ENCODE peak calls at places on chromosomes 11 and 22, in four cellular contexts. A, U, Z and R are unnamed samples.

GRCh38 chr11:122423283-122423682 is 232.2 kb upstream of the UBASH3B start:
- DNase-seq in A (no peak), U (no peak), Z (no peak), R (no peak)

GRCh38 chr11:46238078-46238966 is 39.1 kb upstream of the CREB3L1 start:
- DNase-seq in A (peak; percentile 64), U (peak; percentile 80), Z (peak; percentile 63), R (peak; percentile 71)

GRCh38 chr22:26852176-26852575 is 194.8 kb downstream of the MIAT start:
- DNase-seq in A (peak; percentile 76), U (peak; percentile 91), Z (no peak), R (peak; percentile 75)

GRCh38 chr11:2393111-2393868 is 7.3 kb upstream of the TSSC4 start:
- DNase-seq in A (no peak), U (no peak), Z (no peak), R (no peak)

GRCh38 chr11:117816151-117816741 is 8.3 kb downstream of the FXYD2 start:
- DNase-seq in A (peak; percentile 70), U (no peak), Z (peak; percentile 30), R (peak; percentile 95)

GRCh38 chr22:23874871-23875270 is 17.2 kb downstream of the SLC2A11 start:
- DNase-seq in A (no peak), U (no peak), Z (no peak), R (no peak)

GRCh38 chr11:72354356-72355115 is 79.8 kb downstream of the CLPB start:
- DNase-seq in A (peak; percentile 59), U (no peak), Z (peak; percentile 31), R (peak; percentile 90)

GRCh38 chr11:133939558-133939957 is 17.2 kb downstream of the IGSF9B start:
- DNase-seq in A (no peak), U (no peak), Z (no peak), R (no peak)

GRCh38 chr11:57496109-57496820 is 19.2 kb downstream of the SLC43A1 start:
- DNase-seq in A (no peak), U (no peak), Z (no peak), R (no peak)

GRCh38 chr11:26930518-26931247 is 63.2 kb upstream of the FIBIN start:
- DNase-seq in A (no peak), U (no peak), Z (peak; percentile 54), R (no peak)

GRCh38 chr11:93704237-93704636 is 37.1 kb downstream of the TAF1D start:
- DNase-seq in A (no peak), U (no peak), Z (no peak), R (peak; percentile 39)

GRCh38 chr22:44638966-44639739 is 62.9 kb upstream of the PRR5 start:
- DNase-seq in A (no peak), U (no peak), Z (no peak), R (no peak)

GRCh38 chr22:45893516-45893915 is 83.4 kb downstream of the WNT7B start:
- DNase-seq in A (no peak), U (no peak), Z (peak; percentile 72), R (no peak)

GRCh38 chr11:27571151-27571840 is 64.7 kb upstream of the LIN7C start:
- DNase-seq in A (no peak), U (no peak), Z (peak; percentile 90), R (peak; percentile 10)

GRCh38 chr22:27866136-27867091 is 52.6 kb downstream of the PITPNB start:
- DNase-seq in A (no peak), U (no peak), Z (peak; percentile 99), R (no peak)

GRCh38 chr22:38569181-38569971 is 607 bp downstream of the DMC1 start:
- DNase-seq in A (no peak), U (peak; percentile 80), Z (no peak), R (no peak)

GRCh38 chr11:26021026-26021425 is 310.9 kb upstream of the ANO3 start:
- DNase-seq in A (no peak), U (no peak), Z (no peak), R (peak; percentile 5)

GRCh38 chr11:11532574-11532973 is 89.2 kb downstream of the GALNT18 start:
- DNase-seq in A (no peak), U (no peak), Z (peak; percentile 22), R (no peak)

GRCh38 chr11:67434395-67434881 is 3.0 kb downstream of the PTPRCAP start:
- DNase-seq in A (no peak), U (no peak), Z (no peak), R (no peak)

GRCh38 chr11:116582621-116583020 is 190.2 kb downstream of the BUD13 start:
- DNase-seq in A (no peak), U (no peak), Z (no peak), R (no peak)

GRCh38 chr22:24412274-24412673 is 15.1 kb upstream of the ADORA2A start:
- DNase-seq in A (no peak), U (no peak), Z (no peak), R (no peak)

GRCh38 chr11:12798609-12799011 is 124.4 kb downstream of the TEAD1 start:
- DNase-seq in A (no peak), U (no peak), Z (no peak), R (peak; percentile 40)

GRCh38 chr22:25077056-25077455 is 122.6 kb upstream of the CRYBB3 start:
- DNase-seq in A (no peak), U (no peak), Z (no peak), R (no peak)

GRCh38 chr11:103586756-103587155 is 449.7 kb upstream of the DDI1 start:
- DNase-seq in A (no peak), U (no peak), Z (peak; percentile 58), R (no peak)

GRCh38 chr22:44755956-44756361 is 3.6 kb downstream of the ARHGAP8 start:
- DNase-seq in A (peak; percentile 57), U (no peak), Z (no peak), R (peak; percentile 79)

GRCh38 chr11:63635762-63636465 is 21.7 kb upstream of the PLAAT3 start:
- DNase-seq in A (peak; percentile 67), U (peak; percentile 85), Z (peak; percentile 63), R (peak; percentile 88)

GRCh38 chr11:94885133-94885532 is 88.2 kb downstream of the CWC15 start:
- DNase-seq in A (no peak), U (no peak), Z (no peak), R (no peak)

GRCh38 chr11:2590131-2590950 is 109.5 kb downstream of the KCNQ1OT1 start:
- DNase-seq in A (no peak), U (no peak), Z (no peak), R (no peak)

GRCh38 chr22:25360411-25360810 is 141.0 kb downstream of the CRYBB2 start:
- DNase-seq in A (no peak), U (no peak), Z (no peak), R (no peak)

GRCh38 chr11:122668562-122669090 is 13.1 kb downstream of the UBASH3B start:
- DNase-seq in A (no peak), U (no peak), Z (peak; percentile 98), R (no peak)

GRCh38 chr11:75851203-75851602 is 36.2 kb downstream of the UVRAG start:
- DNase-seq in A (no peak), U (no peak), Z (no peak), R (no peak)

GRCh38 chr11:7576671-7577225 is 62.9 kb downstream of the PPFIBP2 start:
- DNase-seq in A (no peak), U (no peak), Z (peak; percentile 47), R (peak; percentile 50)

GRCh38 chr11:103652013-103652412 is 384.4 kb upstream of the DDI1 start:
- DNase-seq in A (no peak), U (no peak), Z (peak; percentile 20), R (no peak)

GRCh38 chr11:74462009-74462408 is 5.3 kb downstream of the KCNE3 start:
- DNase-seq in A (no peak), U (no peak), Z (no peak), R (peak; percentile 59)

GRCh38 chr11:74460481-74461154 is 6.7 kb downstream of the KCNE3 start:
- DNase-seq in A (no peak), U (no peak), Z (peak; percentile 51), R (no peak)

GRCh38 chr11:74463216-74463615 is 4.1 kb downstream of the KCNE3 start:
- DNase-seq in A (no peak), U (no peak), Z (no peak), R (no peak)

GRCh38 chr11:74464746-74465145 is 2.6 kb downstream of the KCNE3 start:
- DNase-seq in A (peak; percentile 10), U (no peak), Z (no peak), R (no peak)

GRCh38 chr11:74462631-74463030 is 4.7 kb downstream of the KCNE3 start:
- DNase-seq in A (no peak), U (no peak), Z (no peak), R (no peak)
- H3K56ac ChIP-seq in A (no peak overlapping the region), U (no peak overlapping the region), Z (no peak overlapping the region), R (no peak overlapping the region)

DNA sequence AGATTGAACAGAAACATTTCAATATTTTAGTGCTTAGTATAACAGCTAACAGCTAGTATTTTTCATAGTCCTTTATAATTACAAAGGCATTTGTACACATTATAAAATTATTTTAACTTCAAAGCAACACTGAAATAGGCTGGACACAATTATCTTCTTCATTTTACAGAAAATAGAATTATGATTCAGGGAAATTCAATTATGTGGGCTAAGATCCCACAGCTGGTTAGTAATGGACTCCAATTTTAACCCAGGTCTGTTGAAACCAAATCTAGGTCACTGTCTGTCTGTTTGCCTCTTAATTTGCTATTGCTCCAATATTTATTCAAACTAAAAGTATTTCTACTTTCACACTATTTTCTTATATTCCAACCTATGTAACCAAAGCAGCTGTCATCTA is 154.1 kb upstream of the CTSC start:
- DNase-seq in A (no peak), U (no peak), Z (no peak), R (no peak)
- H3K56ac ChIP-seq in A (no peak overlapping the region), U (no peak overlapping the region), Z (no peak overlapping the region), R (no peak overlapping the region)

DNA sequence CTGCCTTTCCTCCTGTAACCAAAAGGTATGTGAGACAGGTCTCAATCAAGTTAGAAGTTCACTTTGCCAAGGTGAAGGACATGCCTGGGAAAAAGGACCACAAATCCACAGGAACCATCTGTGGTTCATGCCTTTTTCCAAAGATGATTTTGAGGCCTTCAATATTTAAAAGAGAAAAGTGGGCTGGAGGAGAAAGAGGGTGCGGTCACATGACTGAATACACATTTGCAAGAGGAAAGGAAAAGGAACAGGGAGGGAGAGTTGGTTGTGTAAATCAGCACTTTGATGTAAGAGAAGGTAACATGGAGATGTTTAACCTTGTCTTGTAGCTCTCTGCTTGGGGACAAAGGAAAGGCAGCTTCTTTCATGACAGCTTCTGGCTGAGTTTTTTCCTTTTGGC is 21.2 kb downstream of the MOV10L1 start:
- DNase-seq in A (no peak), U (no peak), Z (no peak), R (no peak)
- H3K56ac ChIP-seq in A (no peak overlapping the region), U (no peak overlapping the region), Z (no peak overlapping the region), R (no peak overlapping the region)

DNA sequence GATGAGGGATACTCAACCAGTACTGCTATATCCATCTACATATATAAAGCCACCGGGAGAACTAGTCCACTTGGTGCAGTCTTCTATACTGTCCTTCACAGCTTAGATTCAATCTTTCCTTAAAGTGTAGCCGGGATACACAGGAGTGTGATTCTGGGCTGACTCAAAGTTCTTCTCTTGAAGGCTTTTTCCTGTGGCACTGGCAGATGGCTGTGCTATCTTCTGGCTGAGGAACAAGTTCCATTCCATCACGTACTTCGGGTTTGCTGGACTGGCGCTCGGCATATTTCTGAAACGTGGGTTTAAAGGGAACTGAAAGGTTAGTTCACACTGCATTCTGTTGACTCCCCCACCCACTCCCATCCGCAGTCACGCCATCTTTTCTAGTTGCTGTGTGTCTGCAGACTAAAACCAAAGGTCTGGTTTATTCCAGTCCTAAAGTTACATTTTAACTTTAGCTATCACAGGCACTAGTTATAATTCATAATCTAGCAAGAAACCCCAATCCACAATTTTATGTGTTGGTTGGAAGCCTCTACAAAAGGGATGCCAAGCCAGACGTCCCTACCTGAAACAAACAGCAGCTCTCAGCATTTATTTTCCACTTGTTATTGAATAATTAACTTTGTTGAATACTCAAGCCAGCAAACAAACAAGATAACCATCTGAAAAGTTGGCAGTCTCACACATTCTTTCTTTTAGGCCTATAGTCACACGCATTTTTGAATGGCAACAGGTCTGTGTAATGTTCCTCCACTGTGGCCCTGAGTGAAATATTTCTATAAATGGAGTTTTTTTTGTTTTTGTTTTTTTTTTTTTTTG is 7.5 kb upstream of the C11orf65 start:
- DNase-seq in A (no peak), U (no peak), Z (no peak), R (peak; percentile 29)
- H3K56ac ChIP-seq in A (no peak overlapping the region), U (no peak overlapping the region), Z (no peak overlapping the region), R (peak overlapping the region; percentile 10)